ENCODE peak calls at places on chromosomes 12 and 14, in seven cellular contexts. Q is lower leg skin, G is thyroid gland, U is GM12892, J is A549, R is heart left ventricle, M is uterus. P is an unnamed sample.

GRCh38 chr14:72941286-72941985 is 15.2 kb downstream of the DCAF4 start:
- DNase-seq in Q (no peak), G (no peak), U (no peak), J (no peak), R (no peak), M (no peak), P (no peak)

GRCh38 chr12:22923768-22924167 is 298.8 kb downstream of the ETNK1 start:
- DNase-seq in Q (no peak), G (no peak), U (no peak), J (no peak), R (no peak), M (no peak), P (no peak)

GRCh38 chr12:105469701-105470100 is 139.2 kb downstream of the C12orf75 start:
- DNase-seq in Q (no peak), G (no peak), U (no peak), J (no peak), R (no peak), M (no peak), P (no peak)

GRCh38 chr12:93567174-93567573 is 5.3 kb upstream of the SOCS2 start:
- DNase-seq in Q (no peak), G (peak), U (no peak), J (no peak), R (no peak), M (peak), P (no peak)

GRCh38 chr12:131281016-131281415 is 327.3 kb downstream of the ADGRD1 start:
- DNase-seq in Q (peak), G (no peak), U (no peak), J (no peak), R (no peak), M (no peak), P (no peak)

GRCh38 chr12:8905546-8905945 is 8.8 kb upstream of the PHC1 start:
- DNase-seq in Q (no peak), G (no peak), U (no peak), J (no peak), R (no peak), M (no peak), P (no peak)

GRCh38 chr14:102262894-102263462 is 42.0 kb downstream of the MOK start:
- DNase-seq in Q (no peak), G (no peak), U (no peak), J (peak), R (no peak), M (no peak), P (no peak)

GRCh38 chr12:102300824-102301461 is 103.3 kb upstream of the PMCH start:
- DNase-seq in Q (no peak), G (no peak), U (no peak), J (peak), R (no peak), M (no peak), P (peak)

GRCh38 chr12:132186208-132186856 is 42.1 kb downstream of the NOC4L start:
- DNase-seq in Q (no peak), G (no peak), U (no peak), J (no peak), R (peak), M (no peak), P (no peak)

GRCh38 chr14:83133986-83134664 is 1600.5 kb upstream of the SEL1L start:
- DNase-seq in Q (no peak), G (no peak), U (no peak), J (no peak), R (no peak), M (no peak), P (no peak)

GRCh38 chr14:69038449-69039286 is 59.6 kb upstream of the ACTN1 start:
- DNase-seq in Q (no peak), G (no peak), U (no peak), J (peak), R (no peak), M (peak), P (peak)

GRCh38 chr12:46831335-46832083 is 5.7 kb upstream of the SLC38A4 start:
- DNase-seq in Q (no peak), G (peak), U (no peak), J (no peak), R (peak), M (no peak), P (no peak)

GRCh38 chr12:46830731-46831334 is 5.0 kb upstream of the SLC38A4 start:
- DNase-seq in Q (no peak), G (no peak), U (no peak), J (no peak), R (peak), M (no peak), P (no peak)

GRCh38 chr12:46824709-46825108 is 1.1 kb downstream of the SLC38A4 start:
- DNase-seq in Q (no peak), G (no peak), U (no peak), J (no peak), R (no peak), M (no peak), P (no peak)

GRCh38 chr12:46825526-46826414 is at the start of gene SLC38A4:
- DNase-seq in Q (no peak), G (peak), U (no peak), J (no peak), R (peak), M (peak), P (no peak)
- TF ChIP-seq POLR2A in Q (no peak), G (no peak), U (no peak), J (no peak), R (no peak), M (no peak), P (no peak)

GRCh38 chr12:56103066-56103711 is 1.2 kb upstream of the PA2G4 start:
- DNase-seq in Q (no peak), G (no peak), U (no peak), J (no peak), R (no peak), M (no peak), P (no peak)

GRCh38 chr12:56105503-56105902 is 1.1 kb downstream of the PA2G4 start:
- DNase-seq in Q (no peak), G (no peak), U (no peak), J (no peak), R (no peak), M (no peak), P (peak)

GRCh38 chr12:56103823-56104108 is 593 bp upstream of the PA2G4 start:
- DNase-seq in Q (no peak), G (no peak), U (no peak), J (no peak), R (no peak), M (no peak), P (no peak)

GRCh38 chr12:56104815-56105476 is 587 bp downstream of the PA2G4 start:
- DNase-seq in Q (no peak), G (peak), U (no peak), J (no peak), R (no peak), M (no peak), P (peak)

DNA sequence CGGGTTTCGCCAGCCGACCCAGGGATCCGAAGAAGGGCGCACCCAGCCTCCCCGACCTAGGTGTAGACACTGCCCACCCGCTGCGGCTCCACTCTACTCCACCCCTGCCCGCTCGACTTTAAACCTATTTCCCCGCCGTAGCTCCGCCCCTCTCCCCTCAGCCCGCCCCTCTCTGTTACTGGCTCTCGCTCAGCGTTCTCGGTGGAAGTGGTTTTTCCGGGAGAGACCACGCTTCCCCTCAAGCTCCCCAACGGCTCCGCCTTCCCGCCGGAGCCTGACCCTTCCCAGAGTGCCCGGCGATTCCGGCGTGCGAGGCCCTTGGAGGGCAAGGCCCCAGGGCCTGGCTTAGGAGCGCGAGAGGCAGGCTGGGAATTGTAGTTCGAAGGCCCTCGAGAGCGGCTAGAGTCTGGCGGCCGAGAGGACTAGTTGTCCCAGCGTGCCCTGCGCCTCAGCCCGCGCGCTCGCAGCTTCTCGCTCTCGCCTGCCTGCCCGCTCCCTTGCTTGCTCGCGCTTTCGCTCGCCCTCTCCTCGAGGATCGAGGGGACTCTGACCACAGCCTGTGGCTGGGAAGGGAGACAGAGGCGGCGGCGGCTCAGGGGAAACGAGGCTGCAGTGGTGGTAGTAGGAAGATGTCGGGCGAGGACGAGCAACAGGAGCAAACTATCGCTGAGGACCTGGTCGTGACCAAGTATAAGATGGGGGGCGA is at the start of gene PA2G4:
- DNase-seq in Q (peak), G (peak), U (peak), J (peak), R (peak), M (peak), P (peak)
- TF ChIP-seq POLR2A in Q (no peak), G (peak), U (peak), J (peak), R (peak), M (peak), P (peak)

DNA sequence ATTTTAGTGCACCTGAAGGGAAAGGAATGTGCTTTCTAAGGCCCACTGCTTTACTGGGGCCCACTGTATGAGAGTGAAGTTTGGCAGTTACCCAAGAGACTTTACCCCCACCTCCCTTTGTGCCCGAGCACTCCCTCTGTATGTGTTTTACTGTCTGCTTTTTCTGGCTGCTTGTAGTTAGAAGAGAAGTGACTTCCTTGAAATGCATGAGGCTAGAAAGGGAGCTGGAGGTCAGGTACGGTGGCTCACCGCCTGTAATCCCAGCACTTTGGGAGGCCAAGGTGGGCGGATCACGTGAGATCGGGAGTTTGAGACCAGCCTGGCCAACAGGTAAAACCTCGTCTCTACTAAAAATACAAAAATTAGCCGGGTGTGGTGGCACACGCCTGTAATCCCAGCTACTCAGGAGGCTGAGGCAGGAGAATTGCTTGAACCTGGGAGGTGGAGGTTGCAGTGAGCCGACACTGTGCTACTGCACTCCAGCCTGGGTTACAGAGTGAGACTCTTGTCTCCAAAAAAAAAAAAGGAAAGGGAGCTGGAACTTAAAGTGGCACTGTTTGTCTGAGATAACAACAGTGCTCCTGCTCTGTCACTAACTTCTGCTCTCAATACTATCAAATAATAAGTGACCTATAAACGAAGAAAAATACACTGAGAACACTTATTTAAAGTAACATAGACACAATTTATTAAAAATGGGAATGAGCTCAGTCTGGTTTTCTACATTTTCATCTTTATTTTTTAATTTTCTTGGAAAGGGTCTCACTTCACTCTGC is 5.8 kb downstream of the TRIP11 start:
- DNase-seq in Q (no peak), G (no peak), U (no peak), J (no peak), R (no peak), M (no peak), P (no peak)
- TF ChIP-seq POLR2A in Q (no peak), G (no peak), U (no peak), J (no peak), R (no peak), M (no peak), P (no peak)

DNA sequence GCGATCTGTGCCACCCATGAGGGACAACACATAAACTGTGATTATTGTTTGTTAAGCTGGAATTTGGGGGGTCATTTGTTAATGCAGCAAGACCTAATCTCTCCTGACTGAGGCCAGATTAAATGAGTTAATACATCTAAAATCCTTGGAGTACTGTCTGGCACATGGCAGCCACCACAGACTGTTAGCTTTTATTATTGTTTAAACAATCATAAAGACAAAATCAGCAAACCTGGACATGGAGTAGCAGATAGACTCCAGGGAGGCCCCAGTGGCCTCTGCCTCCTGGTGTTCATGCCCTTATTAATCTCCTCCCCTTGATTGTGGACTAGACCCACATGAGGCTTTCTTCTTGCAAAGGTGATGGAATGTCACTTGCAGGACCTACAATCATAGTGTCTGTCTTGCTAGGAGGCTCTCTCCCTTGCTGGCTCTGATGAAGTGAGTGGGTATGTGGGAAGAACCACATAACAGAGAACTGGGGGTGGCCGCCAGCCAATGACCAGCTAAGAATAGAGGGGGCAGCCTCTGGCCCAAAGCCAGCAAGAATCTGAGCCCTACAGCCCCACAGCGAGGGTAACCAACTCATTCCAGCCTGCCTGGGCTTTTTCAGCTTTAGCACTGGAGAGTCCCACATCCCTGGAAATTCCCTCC is 142.0 kb downstream of the SCARB1 start:
- DNase-seq in Q (no peak), G (no peak), U (no peak), J (no peak), R (no peak), M (no peak), P (no peak)
- TF ChIP-seq POLR2A in Q (no peak), G (no peak), U (no peak), J (no peak), R (no peak), M (no peak), P (no peak)

DNA sequence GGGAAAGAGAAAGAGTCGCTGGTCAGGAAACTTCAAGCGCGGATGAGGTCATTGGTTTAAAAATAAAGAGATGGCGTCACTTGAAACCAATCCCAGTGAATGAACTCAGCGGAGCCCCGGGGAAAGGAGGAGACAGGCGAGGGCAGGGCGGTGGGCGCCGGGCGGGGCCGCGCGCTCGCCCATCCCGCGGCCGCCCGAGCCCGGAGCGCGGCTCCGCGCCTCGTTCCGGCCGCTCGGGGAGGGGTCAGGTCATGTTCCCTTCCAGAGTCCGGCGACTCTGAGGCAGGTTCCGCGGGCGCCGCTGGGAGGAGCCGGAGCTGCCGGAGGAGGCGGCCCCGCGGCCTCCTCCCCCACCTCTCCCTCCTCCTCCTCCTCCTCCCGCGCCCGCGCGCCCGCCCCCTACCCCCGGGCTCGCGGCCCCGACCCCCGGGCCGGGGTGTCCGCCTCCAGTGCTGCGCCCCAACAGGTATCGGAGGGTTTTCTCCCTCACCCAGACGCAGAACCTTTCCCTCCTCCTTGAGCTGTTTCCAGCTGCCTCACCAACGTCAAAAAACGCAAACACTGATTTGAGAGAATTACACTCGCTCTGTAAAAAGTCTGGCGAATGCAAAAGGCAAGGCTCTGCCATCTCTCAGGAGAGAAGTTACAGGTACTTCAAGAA is at the start of gene DUSP16:
- DNase-seq in Q (peak), G (peak), U (peak), J (peak), R (peak), M (peak), P (peak)
- TF ChIP-seq POLR2A in Q (no peak), G (no peak), U (peak), J (peak), R (no peak), M (peak), P (peak)

GRCh38 chr12:10697872-10698271 is 24.0 kb upstream of the STYK1 start:
- DNase-seq in Q (no peak), G (no peak), U (no peak), J (no peak), R (no peak), M (no peak), P (no peak)
- TF ChIP-seq POLR2A in Q (no peak), G (no peak), U (no peak), J (no peak), R (no peak), M (no peak), P (no peak)